ENCODE peak calls at places on chromosomes 4 and X, in nine cellular contexts. S is thoracic aorta, L is K562, M is GM20000, V is AG09309, Q is kidney, B is cardiac muscle cell, Y is neural progenitor cell, O is fibroblast of mammary gland. F is an unnamed sample.

GRCh38 chr4:82721819-82722423 is 76.7 kb downstream of the SCD5 start:
- DNase-seq in L (no peak), B (no peak), M (peak; percentile 36), S (no peak), O (no peak), Y (peak; percentile 19), Q (no peak), V (no peak), F (no peak)

GRCh38 chrX:24285082-24285481 is 28.8 kb downstream of the SUPT20HL2 start:
- DNase-seq in Y (no peak), M (no peak), S (no peak), L (no peak), O (peak; percentile 25), Q (no peak), V (no peak), B (peak; percentile 19), F (no peak)

GRCh38 chr4:55444822-55445221 is 49.1 kb downstream of the TMEM165 start:
- DNase-seq in S (no peak), O (peak; percentile 61), Y (peak; percentile 24), B (peak; percentile 42), Q (no peak), M (no peak), L (no peak), V (no peak), F (peak; percentile 50)

GRCh38 chr4:52836653-52837052 is 25.5 kb upstream of the RASL11B start:
- DNase-seq in Q (no peak), V (peak; percentile 40), M (no peak), B (no peak), L (no peak), S (no peak), Y (no peak), O (peak; percentile 86), F (no peak)

GRCh38 chr4:79178770-79179169 is 147.1 kb downstream of the NAA11 start:
- DNase-seq in Y (no peak), B (peak; percentile 72), S (no peak), O (peak; percentile 7), L (no peak), Q (no peak), V (no peak), M (no peak), F (no peak)

GRCh38 chrX:154351183-154352011 is 23.0 kb downstream of the FLNA start:
- DNase-seq in B (peak; percentile 0), L (no peak), Y (no peak), M (no peak), S (no peak), V (no peak), O (no peak), Q (no peak), F (no peak)

GRCh38 chr4:183920512-183920911 is 15.4 kb downstream of the STOX2 start:
- DNase-seq in B (no peak), V (no peak), Q (no peak), S (no peak), L (no peak), O (no peak), M (no peak), Y (peak; percentile 55), F (no peak)

GRCh38 chrX:134244043-134244442 is 7.1 kb downstream of the CCDC160 start:
- DNase-seq in L (no peak), Y (no peak), Q (no peak), S (no peak), B (peak; percentile 6), O (peak; percentile 15), M (no peak), V (no peak), F (peak; percentile 50)

GRCh38 chr4:90105274-90105673 is 21.9 kb upstream of the CCSER1 start:
- DNase-seq in L (no peak), Y (no peak), V (no peak), O (no peak), Q (no peak), S (no peak), M (no peak), B (no peak), F (no peak)

GRCh38 chr4:5805270-5805669 is 87.6 kb downstream of the CRMP1 start:
- DNase-seq in O (no peak), Q (no peak), B (no peak), Y (no peak), L (no peak), V (no peak), M (no peak), S (no peak), F (no peak)

GRCh38 chrX:151982217-151982616 is 7.7 kb upstream of the GABRE start:
- DNase-seq in M (no peak), O (peak; percentile 85), V (peak; percentile 79), L (no peak), B (peak; percentile 73), Q (no peak), Y (no peak), S (no peak), F (peak; percentile 82)

GRCh38 chr4:55397024-55397520 is 1.3 kb downstream of the TMEM165 start:
- DNase-seq in M (no peak), O (peak; percentile 47), B (peak; percentile 67), S (peak; percentile 9), Y (no peak), V (no peak), L (no peak), Q (no peak), F (peak; percentile 32)

GRCh38 chrX:49041683-49042529 is 1.3 kb downstream of the TFE3 start:
- DNase-seq in V (peak; percentile 25), Y (no peak), M (no peak), B (peak; percentile 48), Q (no peak), S (no peak), O (peak; percentile 68), L (peak; percentile 14), F (peak; percentile 30)

GRCh38 chr4:40337081-40337480 is 1.9 kb downstream of the CHRNA9 start:
- DNase-seq in Q (no peak), Y (no peak), O (no peak), V (no peak), L (no peak), S (no peak), M (no peak), B (no peak), F (no peak)

GRCh38 chr4:158299459-158300007 is 89.2 kb downstream of the TMEM144 start:
- DNase-seq in L (no peak), O (no peak), V (no peak), S (no peak), Y (no peak), M (no peak), B (no peak), Q (no peak), F (no peak)

GRCh38 chrX:10603612-10604011 is 16.8 kb downstream of the MID1 start:
- DNase-seq in O (no peak), Q (no peak), M (no peak), L (no peak), S (no peak), V (no peak), B (no peak), Y (no peak), F (no peak)

GRCh38 chrX:7059214-7059838 is 88.2 kb upstream of the STS start:
- DNase-seq in Q (no peak), V (no peak), M (peak; percentile 41), O (no peak), L (no peak), B (no peak), Y (no peak), S (no peak), F (no peak)

GRCh38 chr4:102469806-102470205 is 31.4 kb upstream of the NFKB1 start:
- DNase-seq in B (no peak), O (no peak), Y (no peak), M (no peak), S (no peak), Q (no peak), V (no peak), L (no peak), F (no peak)

GRCh38 chr4:40719008-40719623 is 30.6 kb upstream of the NSUN7 start:
- DNase-seq in Q (no peak), Y (peak; percentile 69), V (peak; percentile 37), M (peak; percentile 66), L (no peak), O (peak; percentile 69), B (peak; percentile 79), S (no peak), F (peak; percentile 56)

GRCh38 chrX:149630681-149631292 is 805 bp downstream of the TMEM185A start:
- DNase-seq in Y (no peak), O (peak; percentile 47), L (peak; percentile 21), Q (no peak), V (peak; percentile 18), S (no peak), M (no peak), B (peak; percentile 58), F (peak; percentile 41)

GRCh38 chr4:180909279-180909678 is 1333.9 kb upstream of the TENM3 start:
- DNase-seq in Y (peak; percentile 58), O (peak; percentile 56), Q (no peak), M (no peak), B (no peak), S (no peak), L (no peak), V (no peak), F (no peak)
- TF ChIP-seq CTCF in Y (peak; percentile 60), O (peak; percentile 70), Q (no peak), M (no peak), B (no peak), S (no peak), L (no peak), V (peak; percentile 72), F (peak; percentile 32)

GRCh38 chrX:26234177-26234576 is 18.2 kb downstream of the MAGEB5 start:
- DNase-seq in S (no peak), B (no peak), M (no peak), Q (no peak), L (no peak), O (no peak), V (no peak), Y (no peak), F (no peak)
- TF ChIP-seq CTCF in S (no peak), B (no peak), M (no peak), Q (no peak), L (no peak), O (no peak), V (no peak), Y (no peak), F (no peak)

GRCh38 chr4:135418353-135418752 is 1216.8 kb upstream of the PABPC4L start:
- DNase-seq in Q (no peak), B (peak; percentile 20), V (no peak), S (no peak), M (peak; percentile 7), Y (peak; percentile 26), L (no peak), O (no peak), F (no peak)
- TF ChIP-seq CTCF in Q (peak; percentile 8), B (peak; percentile 25), V (peak; percentile 31), S (no peak), M (peak; percentile 10), Y (peak; percentile 59), L (no peak), O (peak; percentile 4), F (peak; percentile 44)

DNA sequence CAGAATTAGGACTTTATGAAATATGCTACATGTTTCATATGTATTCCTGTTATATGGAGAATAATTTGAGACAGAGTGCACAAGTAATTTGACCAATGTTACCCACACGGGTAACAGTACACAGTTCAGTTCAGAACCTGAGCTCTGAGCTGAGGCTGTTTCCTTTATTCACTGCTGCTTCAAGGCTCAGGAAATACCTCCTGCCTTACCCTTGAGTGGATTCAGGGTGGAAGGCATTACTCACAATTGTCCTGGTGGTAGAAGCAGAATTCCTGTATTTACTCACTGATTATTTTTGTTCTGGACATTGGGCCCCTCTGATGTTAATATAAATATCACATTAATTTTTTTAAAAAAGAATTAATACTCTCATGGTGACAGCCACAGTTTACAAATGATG is 73.5 kb upstream of the CAMK2D start:
- DNase-seq in M (no peak), Y (no peak), L (no peak), O (peak; percentile 39), B (peak; percentile 47), Q (no peak), S (no peak), V (no peak), F (peak; percentile 68)
- TF ChIP-seq CTCF in M (no peak), Y (no peak), L (no peak), O (no peak), B (no peak), Q (no peak), S (no peak), V (no peak), F (no peak)

F was measured in astrocyte of the spinal cord.